ENCODE peak calls at places on chromosome 16, in six cellular contexts. H is mucosa of descending colon, O is left ventricle myocardium inferior, P is A549, E is mammary epithelial cell, A is AG09309. Z is an unnamed sample.

GRCh38 chr16:68636818-68637217 is 8.3 kb upstream of the CDH3 start:
- DNase-seq in H (no peak), O (no peak), P (no peak), E (peak; percentile 62), A (no peak), Z (peak; percentile 28)

GRCh38 chr16:79170565-79171242 is 429.8 kb downstream of the MAF start:
- DNase-seq in H (no peak), O (no peak), P (no peak), E (no peak), A (no peak), Z (no peak)

GRCh38 chr16:72554935-72555334 is 383.0 kb upstream of the PMFBP1 start:
- DNase-seq in H (no peak), O (no peak), P (no peak), E (peak; percentile 6), A (no peak), Z (peak; percentile 49)

GRCh38 chr16:23356941-23357340 is 54.8 kb downstream of the SCNN1B start:
- DNase-seq in H (peak; percentile 17), O (no peak), P (no peak), E (no peak), A (no peak), Z (no peak)

GRCh38 chr16:19696312-19696711 is 21.7 kb downstream of the KNOP1 start:
- DNase-seq in H (peak; percentile 86), O (peak; percentile 79), P (no peak), E (peak; percentile 38), A (peak; percentile 79), Z (peak; percentile 96)

GRCh38 chr16:4093495-4094137 is 22.6 kb downstream of the ADCY9 start:
- DNase-seq in H (no peak), O (peak; percentile 48), P (no peak), E (no peak), A (no peak), Z (peak; percentile 60)

GRCh38 chr16:89506791-89507191 is 1.4 kb upstream of the SPG7 start:
- DNase-seq in H (peak; percentile 44), O (no peak), P (no peak), E (no peak), A (no peak), Z (no peak)

GRCh38 chr16:77496934-77497333 is 62.1 kb upstream of the ADAMTS18 start:
- DNase-seq in H (no peak), O (no peak), P (no peak), E (no peak), A (no peak), Z (no peak)

GRCh38 chr16:57301126-57301817 is 16.8 kb upstream of the PLLP start:
- DNase-seq in H (peak; percentile 51), O (no peak), P (no peak), E (no peak), A (no peak), Z (no peak)

GRCh38 chr16:57194512-57194911 is 8.4 kb downstream of the RSPRY1 start:
- DNase-seq in H (no peak), O (no peak), P (peak; percentile 90), E (peak; percentile 80), A (peak; percentile 63), Z (peak; percentile 84)

GRCh38 chr16:57802635-57803412 is 533 bp upstream of the KIFC3 start:
- DNase-seq in H (no peak), O (no peak), P (no peak), E (peak; percentile 55), A (no peak), Z (peak; percentile 56)

GRCh38 chr16:11595908-11596504 is 9.3 kb upstream of the LITAF start:
- DNase-seq in H (no peak), O (no peak), P (no peak), E (no peak), A (no peak), Z (no peak)

GRCh38 chr16:71781741-71782140 is 26.9 kb downstream of the AP1G1 start:
- DNase-seq in H (no peak), O (no peak), P (no peak), E (peak; percentile 17), A (no peak), Z (no peak)

GRCh38 chr16:25126820-25127232 is 15.3 kb downstream of the LCMT1 start:
- DNase-seq in H (peak; percentile 63), O (no peak), P (peak; percentile 60), E (peak; percentile 93), A (peak; percentile 71), Z (peak; percentile 89)

GRCh38 chr16:82138478-82139285 is 31.3 kb downstream of the MPHOSPH6 start:
- DNase-seq in H (no peak), O (no peak), P (no peak), E (no peak), A (no peak), Z (no peak)

GRCh38 chr16:28168991-28169554 is 42.7 kb downstream of the XPO6 start:
- DNase-seq in H (peak; percentile 31), O (no peak), P (no peak), E (no peak), A (no peak), Z (no peak)

GRCh38 chr16:86498155-86498651 is 12.1 kb upstream of the FOXF1 start:
- DNase-seq in H (no peak), O (no peak), P (no peak), E (no peak), A (no peak), Z (no peak)

GRCh38 chr16:10938321-10938720 is 3.9 kb downstream of the DEXI start:
- DNase-seq in H (no peak), O (no peak), P (no peak), E (no peak), A (no peak), Z (no peak)

GRCh38 chr16:11229906-11230305 is 26.1 kb downstream of the SOCS1 start:
- DNase-seq in H (peak; percentile 57), O (no peak), P (no peak), E (no peak), A (no peak), Z (no peak)

GRCh38 chr16:28975158-28975603 is 603 bp downstream of the SPNS1 start:
- DNase-seq in H (no peak), O (no peak), P (no peak), E (peak; percentile 6), A (no peak), Z (no peak)

DNA sequence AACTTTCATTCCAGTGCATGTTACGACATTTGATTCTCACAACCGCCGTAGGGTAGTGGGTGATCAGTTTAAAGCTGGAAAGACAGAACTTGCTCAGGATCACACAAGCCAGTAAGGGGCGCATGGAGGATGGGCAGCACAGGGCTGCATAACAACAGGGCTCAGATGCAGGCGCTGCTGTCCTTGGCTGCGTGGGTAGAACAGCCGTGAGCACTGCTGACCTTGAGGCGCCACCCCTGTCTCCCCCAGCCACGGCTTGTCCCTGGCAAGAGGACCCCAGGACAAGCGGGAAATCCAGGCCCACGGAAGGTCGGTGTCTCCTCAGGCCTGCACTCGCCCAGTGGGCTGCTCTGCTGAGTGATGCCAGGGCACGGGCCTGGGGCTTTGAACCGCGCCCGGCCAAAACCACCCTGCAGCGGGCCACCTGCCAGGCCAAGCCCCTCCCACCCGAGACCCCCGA is 84.7 kb downstream of the LMF1 start:
- DNase-seq in H (peak; percentile 7), O (no peak), P (no peak), E (no peak), A (no peak), Z (no peak)
- TF ChIP-seq CTCF in H (no peak), O (no peak), P (no peak), E (no peak), A (no peak), Z (no peak)

DNA sequence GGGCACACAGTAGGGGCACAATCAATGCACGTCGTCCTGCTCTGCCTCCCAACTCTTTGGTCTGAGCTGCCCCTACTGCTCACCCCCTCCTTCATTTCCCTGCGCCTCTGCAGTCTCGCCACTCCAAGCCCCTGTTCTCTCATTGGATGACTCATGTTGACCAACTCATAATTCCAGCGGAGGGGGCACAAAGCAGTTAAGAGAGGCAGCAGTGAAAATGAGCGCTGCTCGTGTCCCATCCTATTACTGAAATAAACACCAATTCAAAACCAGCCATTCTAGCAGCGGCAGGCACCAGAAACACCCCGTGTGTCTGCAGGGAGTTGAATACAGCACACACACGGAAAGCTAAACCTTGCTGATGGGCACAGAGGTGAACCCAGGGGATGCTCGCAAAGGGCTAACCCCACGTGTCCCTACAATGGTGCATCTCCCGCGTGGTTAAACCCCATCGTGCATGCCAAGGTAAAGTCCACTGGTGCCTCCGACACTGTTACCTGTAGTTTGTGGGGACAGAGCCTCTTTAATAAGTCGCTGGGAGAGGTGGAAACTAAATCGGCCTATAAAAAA is 310.4 kb downstream of the XYLT1 start:
- DNase-seq in H (no peak), O (no peak), P (no peak), E (no peak), A (no peak), Z (no peak)
- H3K4me3 ChIP-seq in H (no peak overlapping the region), O (no peak overlapping the region), P (no peak overlapping the region), E (no peak overlapping the region), A (no peak overlapping the region), Z (no peak overlapping the region)

GRCh38 chr16:55660776-55661175 is 5.0 kb downstream of the SLC6A2 start:
- DNase-seq in H (no peak), O (no peak), P (no peak), E (no peak), A (no peak), Z (no peak)
- TF ChIP-seq CTCF in H (no peak), O (no peak), P (no peak), E (no peak), A (no peak), Z (no peak)

DNA sequence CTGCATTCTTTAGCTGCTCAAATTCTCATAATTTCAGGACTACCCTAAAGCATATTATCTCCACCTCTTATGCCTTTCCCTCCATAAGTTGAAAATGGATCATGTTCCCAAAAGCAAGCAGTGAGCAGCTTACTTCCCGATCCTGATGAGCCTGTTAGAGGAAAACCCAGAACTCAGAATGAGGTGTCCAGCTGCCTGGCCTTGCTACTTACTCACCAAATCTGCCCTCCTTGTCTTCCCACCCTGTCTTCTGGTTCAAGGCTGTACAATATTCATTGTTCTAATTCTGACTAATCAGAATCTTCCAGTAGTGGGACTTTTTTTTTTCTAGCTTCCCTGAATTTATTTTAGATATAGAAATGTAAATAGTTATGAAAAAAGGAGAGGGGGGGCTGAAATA is 10.8 kb downstream of the LYRM1 start:
- DNase-seq in H (no peak), O (no peak), P (no peak), E (peak; percentile 93), A (no peak), Z (peak; percentile 42)
- H3K4me3 ChIP-seq in H (no peak overlapping the region), O (no peak overlapping the region), P (no peak overlapping the region), E (no peak overlapping the region), A (no peak overlapping the region), Z (no peak overlapping the region)

Z was measured in cardiac fibroblast.